ENCODE peak calls at places on chromosomes 4 and X, in five cellular contexts. Q is heart left ventricle, U is tibial artery, L is cardiac muscle cell, E is uterus. A is an unnamed sample. For H3K4me1, the result is how much of the 10 kb centered on the place peaks cover.

GRCh38 chr4:110492522-110492921 is 16.6 kb downstream of the ENPEP start:
- DNase-seq in E (no peak), L (no peak), Q (no peak), U (no peak), A (no peak)

GRCh38 chr4:80208606-80209005 is 11.3 kb downstream of the PRDM8 start:
- DNase-seq in L (no peak), Q (no peak), U (no peak), E (no peak), A (no peak)

GRCh38 chr4:137739391-137739790 is 207.1 kb upstream of the PCDH18 start:
- DNase-seq in U (no peak), Q (no peak), E (no peak), L (no peak), A (no peak)

GRCh38 chr4:27364509-27364908 is 503.9 kb downstream of the STIM2 start:
- DNase-seq in E (no peak), U (no peak), L (no peak), Q (no peak), A (no peak)

GRCh38 chr4:55768291-55768690 is 51.3 kb upstream of the EXOC1L start:
- DNase-seq in L (no peak), U (no peak), Q (no peak), E (no peak), A (no peak)

GRCh38 chrX:40007746-40008705 is 89.7 kb downstream of the BCOR start:
- DNase-seq in U (no peak), E (peak), Q (no peak), L (no peak), A (no peak)

GRCh38 chrX:13005671-13006473 is 31.0 kb downstream of the TMSB4X start:
- DNase-seq in U (peak), L (no peak), Q (no peak), E (no peak), A (no peak)

GRCh38 chr4:105471566-105472176 is 2.2 kb downstream of the PPA2 start:
- DNase-seq in L (peak), E (peak), Q (peak), U (peak), A (peak)

GRCh38 chrX:39301041-39301440 is 499.8 kb downstream of the MID1IP1 start:
- DNase-seq in E (no peak), U (no peak), Q (no peak), L (no peak), A (no peak)

GRCh38 chr4:80215449-80216052 is 18.2 kb downstream of the PRDM8 start:
- DNase-seq in Q (no peak), U (no peak), E (no peak), L (peak), A (no peak)

GRCh38 chrX:10833299-10834169 is 213.1 kb upstream of the MID1 start:
- DNase-seq in E (peak), U (peak), Q (peak), L (peak), A (no peak)

GRCh38 chr4:114980932-114981693 is 132.3 kb downstream of the NDST4 start:
- DNase-seq in U (no peak), L (no peak), E (no peak), Q (no peak), A (no peak)

GRCh38 chrX:130778773-130779172 is 124.2 kb downstream of the ENOX2 start:
- DNase-seq in E (no peak), Q (no peak), U (no peak), L (no peak), A (no peak)

GRCh38 chrX:123121241-123121640 is 62.8 kb upstream of the GRIA3 start:
- DNase-seq in L (no peak), E (no peak), U (no peak), Q (no peak), A (no peak)

GRCh38 chrX:134798472-134798871 is 140.2 kb upstream of the PLAC1 start:
- DNase-seq in Q (no peak), L (no peak), U (no peak), E (no peak), A (no peak)

GRCh38 chrX:39895228-39896110 is 202.3 kb downstream of the BCOR start:
- DNase-seq in U (no peak), Q (no peak), E (no peak), L (no peak), A (no peak)

GRCh38 chr4:17811078-17811603 is 362 bp downstream of the NCAPG start:
- DNase-seq in L (no peak), E (no peak), U (no peak), Q (peak), A (no peak)

GRCh38 chr4:142202404-142203332 is 566.3 kb downstream of the IL15 start:
- DNase-seq in E (no peak), U (no peak), Q (no peak), L (no peak), A (no peak)

GRCh38 chrX:109533631-109534030 is 3.0 kb upstream of the NXT2 start:
- DNase-seq in E (no peak), L (no peak), U (no peak), Q (no peak), A (no peak)

GRCh38 chrX:125977851-125978250 is 188.2 kb downstream of the DCAF12L2 start:
- DNase-seq in E (no peak), Q (no peak), U (no peak), L (no peak), A (no peak)

GRCh38 chr4:124526760-124527159 is 185.8 kb downstream of the ANKRD50 start:
- DNase-seq in Q (no peak), U (no peak), E (no peak), L (no peak), A (no peak)

GRCh38 chrX:119468930-119469635 is 839 bp downstream of the SLC25A5 start:
- DNase-seq in U (peak), Q (peak), E (peak), L (peak), A (peak)

GRCh38 chr4:100539706-100540105 is 21.9 kb upstream of the EMCN start:
- DNase-seq in E (no peak), U (no peak), L (no peak), Q (no peak), A (no peak)

GRCh38 chrX:150864127-150864526 is 34.3 kb downstream of the CD99L2 start:
- DNase-seq in E (no peak), L (no peak), Q (no peak), U (no peak), A (no peak)

GRCh38 chr4:170025523-170026252 is 507 bp downstream of the MFAP3L start:
- DNase-seq in E (peak), Q (peak), L (peak), U (no peak), A (no peak)

GRCh38 chr4:58214376-58214775 is 1104.2 kb upstream of the IGFBP7 start:
- DNase-seq in U (no peak), E (no peak), L (no peak), Q (no peak), A (no peak)

GRCh38 chr4:73620115-73620792 is at the start of gene RASSF6:
- DNase-seq in L (peak), Q (no peak), E (no peak), U (no peak), A (no peak)

GRCh38 chrX:80808854-80809493 is 703 bp downstream of the BRWD3 start:
- DNase-seq in Q (peak), E (peak), U (peak), L (peak), A (no peak)

GRCh38 chrX:129599499-129599898 is 55.3 kb downstream of the APLN start:
- DNase-seq in U (no peak), Q (no peak), L (no peak), E (no peak), A (no peak)

GRCh38 chr4:43867908-43868307 is 580.7 kb downstream of the KCTD8 start:
- DNase-seq in L (no peak), Q (no peak), U (no peak), E (no peak), A (no peak)

GRCh38 chr4:119212964-119213606 is 572 bp downstream of the USP53 start:
- DNase-seq in Q (peak), U (peak), L (peak), E (peak), A (peak)

GRCh38 chrX:1537031-1537715 is at the start of gene P2RY8:
- DNase-seq in E (peak), Q (peak), U (peak), L (no peak), A (peak)

GRCh38 chr4:954211-955020 is 19.0 kb downstream of the DGKQ start:
- DNase-seq in L (no peak), Q (no peak), U (peak), E (no peak), A (no peak)

GRCh38 chrX:32118832-32119231 is 1047.0 kb upstream of the FTHL17 start:
- DNase-seq in L (no peak), E (no peak), Q (no peak), U (no peak), A (no peak)

GRCh38 chrX:112746812-112747630 is 67.3 kb upstream of the LHFPL1 start:
- DNase-seq in E (no peak), L (no peak), Q (no peak), U (no peak), A (no peak)

GRCh38 chr4:81421346-81422218 is 50.1 kb downstream of the RASGEF1B start:
- DNase-seq in Q (no peak), E (no peak), U (peak), L (no peak), A (no peak)

GRCh38 chr4:7763788-7764187 is 175.9 kb downstream of the AFAP1 start:
- DNase-seq in Q (no peak), U (no peak), E (no peak), L (no peak), A (no peak)

GRCh38 chr4:152577708-152578421 is 42.0 kb upstream of the FBXW7 start:
- DNase-seq in E (no peak), L (no peak), Q (no peak), U (no peak), A (no peak)
- TF ChIP-seq CTCF in E (no peak), L (no peak), Q (no peak), U (no peak), A (no peak)

GRCh38 chrX:154365052-154365600 is 9.3 kb downstream of the FLNA start:
- DNase-seq in U (no peak), E (no peak), Q (no peak), L (peak), A (no peak)
- H3K4me1 ChIP-seq in U (half or more), E (under half), Q (under half), L (under half), A (under half)

GRCh38 chr4:2101346-2102044 is 42.4 kb downstream of the NAT8L start:
- DNase-seq in Q (no peak), E (no peak), U (no peak), L (no peak), A (no peak)
- H3K27ac ChIP-seq in Q (no peak), E (no peak), U (no peak), L (no peak), A (no peak)

DNA sequence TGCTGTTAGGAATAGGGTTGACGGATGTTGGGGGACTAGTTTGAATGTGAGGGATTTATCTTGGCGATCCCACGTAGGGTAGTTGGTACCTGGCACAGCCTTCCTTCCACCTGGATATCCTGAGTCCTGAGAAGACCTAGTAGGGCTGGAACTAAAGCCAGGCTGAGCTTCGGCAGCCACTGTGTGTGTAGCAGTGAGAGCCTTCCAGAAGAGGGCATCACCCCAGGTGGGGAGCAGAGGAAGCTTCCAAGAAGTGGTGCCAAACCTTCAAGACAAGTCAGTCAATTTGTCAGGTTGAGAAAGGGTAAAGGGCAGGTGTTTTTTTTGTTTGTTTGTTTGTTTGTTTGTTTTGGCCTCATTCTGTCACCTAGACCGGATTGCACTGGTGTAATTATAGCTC is 1.2 kb upstream of the FGFBP2 start:
- DNase-seq in Q (no peak), U (no peak), E (no peak), L (no peak), A (no peak)
- TF ChIP-seq CTCF in Q (no peak), U (no peak), E (no peak), L (no peak), A (no peak)

GRCh38 chr4:3338321-3338838 is 45.6 kb downstream of the RGS12 start:
- DNase-seq in L (no peak), U (no peak), E (no peak), Q (peak), A (no peak)
- H3K4me1 ChIP-seq in L (under half), U (under half), E (under half), Q (under half), A (under half)

GRCh38 chr4:41178372-41179085 is 35.8 kb downstream of the APBB2 start:
- DNase-seq in E (no peak), Q (no peak), U (no peak), L (no peak), A (no peak)
- H3K27ac ChIP-seq in E (peak), Q (no peak), U (peak), L (no peak), A (no peak)